ENCODE peak calls at places on chromosomes 13 and 19, in four cellular contexts. One of them, this sample, is unnamed.

GRCh38 chr19:3785464-3785937 is 680 bp downstream of the MATK start:
- DNase-seq in A549: no peak
- DNase-seq in H1: no peak
- DNase-seq in K562: peak; percentile 65
- DNase-seq in this sample: no peak

GRCh38 chr13:112747256-112747655 is 57.4 kb downstream of the ATP11A start:
- DNase-seq in A549: no peak
- DNase-seq in H1: no peak
- DNase-seq in K562: no peak
- DNase-seq in this sample: no peak

GRCh38 chr19:9531933-9532332 is 6.5 kb downstream of the ZNF426 start:
- DNase-seq in A549: no peak
- DNase-seq in H1: no peak
- DNase-seq in K562: no peak
- DNase-seq in this sample: peak; percentile 9

GRCh38 chr13:78420814-78421213 is 182.5 kb downstream of the POU4F1 start:
- DNase-seq in A549: no peak
- DNase-seq in H1: no peak
- DNase-seq in K562: no peak
- DNase-seq in this sample: no peak

GRCh38 chr19:43560687-43561086 is 14.6 kb downstream of the XRCC1 start:
- DNase-seq in A549: peak; percentile 62
- DNase-seq in H1: no peak
- DNase-seq in K562: peak; percentile 61
- DNase-seq in this sample: peak; percentile 19

GRCh38 chr13:39468306-39468705 is 134.7 kb downstream of the LHFPL6 start:
- DNase-seq in A549: no peak
- DNase-seq in H1: no peak
- DNase-seq in K562: no peak
- DNase-seq in this sample: no peak

GRCh38 chr13:109436841-109437240 is 349.5 kb downstream of the IRS2 start:
- DNase-seq in A549: no peak
- DNase-seq in H1: no peak
- DNase-seq in K562: no peak
- DNase-seq in this sample: no peak

GRCh38 chr13:21734961-21735360 is 64.1 kb downstream of the FGF9 start:
- DNase-seq in A549: no peak
- DNase-seq in H1: no peak
- DNase-seq in K562: no peak
- DNase-seq in this sample: no peak

GRCh38 chr13:114099191-114099590 is 33.2 kb downstream of the RASA3 start:
- DNase-seq in A549: peak; percentile 68
- DNase-seq in H1: no peak
- DNase-seq in K562: peak; percentile 64
- DNase-seq in this sample: peak; percentile 13

GRCh38 chr19:38392707-38393308 is 4.3 kb downstream of the SPRED3 start:
- DNase-seq in A549: peak; percentile 66
- DNase-seq in H1: no peak
- DNase-seq in K562: peak; percentile 85
- DNase-seq in this sample: peak; percentile 58

GRCh38 chr13:33261426-33262068 is 24.0 kb downstream of the STARD13 start:
- DNase-seq in A549: no peak
- DNase-seq in H1: no peak
- DNase-seq in K562: no peak
- DNase-seq in this sample: peak; percentile 83

GRCh38 chr13:73715114-73715909 is 418.9 kb downstream of the KLF12 start:
- DNase-seq in A549: no peak
- DNase-seq in H1: no peak
- DNase-seq in K562: no peak
- DNase-seq in this sample: no peak

GRCh38 chr19:6556480-6556879 is 25.7 kb downstream of the TNFSF9 start:
- DNase-seq in A549: no peak
- DNase-seq in H1: no peak
- DNase-seq in K562: no peak
- DNase-seq in this sample: no peak

GRCh38 chr19:31140717-31141116 is 208.5 kb downstream of the TSHZ3 start:
- DNase-seq in A549: no peak
- DNase-seq in H1: no peak
- DNase-seq in K562: no peak
- DNase-seq in this sample: no peak

GRCh38 chr19:14407889-14408640 is 11.1 kb downstream of the DDX39A start:
- DNase-seq in A549: no peak
- DNase-seq in H1: no peak
- DNase-seq in K562: no peak
- DNase-seq in this sample: peak; percentile 13

GRCh38 chr19:4390017-4390861 is 10.1 kb downstream of the SH3GL1 start:
- DNase-seq in A549: no peak
- DNase-seq in H1: no peak
- DNase-seq in K562: no peak
- DNase-seq in this sample: no peak

GRCh38 chr13:88919970-88920628 is 1248.9 kb downstream of the SLITRK5 start:
- DNase-seq in A549: no peak
- DNase-seq in H1: no peak
- DNase-seq in K562: no peak
- DNase-seq in this sample: no peak

GRCh38 chr19:14410775-14411134 is 8.4 kb downstream of the DDX39A start:
- DNase-seq in A549: no peak
- DNase-seq in H1: no peak
- DNase-seq in K562: no peak
- DNase-seq in this sample: no peak

GRCh38 chr13:87999141-87999765 is 328.1 kb downstream of the SLITRK5 start:
- DNase-seq in A549: no peak
- DNase-seq in H1: no peak
- DNase-seq in K562: no peak
- DNase-seq in this sample: no peak

GRCh38 chr13:114203536-114203935 is 24.5 kb downstream of the CFAP97D2 start:
- DNase-seq in A549: no peak
- DNase-seq in H1: no peak
- DNase-seq in K562: no peak
- DNase-seq in this sample: no peak

GRCh38 chr13:87677334-87678234 is 6.4 kb downstream of the SLITRK5 start:
- DNase-seq in A549: no peak
- DNase-seq in H1: peak; percentile 73
- DNase-seq in K562: no peak
- DNase-seq in this sample: peak; percentile 1

GRCh38 chr19:57788114-57788692 is 18.7 kb downstream of the ZNF586 start:
- DNase-seq in A549: no peak
- DNase-seq in H1: no peak
- DNase-seq in K562: no peak
- DNase-seq in this sample: no peak

GRCh38 chr19:30224689-30225606 is 147.2 kb upstream of the ZNF536 start:
- DNase-seq in A549: peak; percentile 47
- DNase-seq in H1: no peak
- DNase-seq in K562: no peak
- DNase-seq in this sample: no peak

GRCh38 chr13:19862511-19863313 is 737 bp downstream of the ZMYM5 start:
- DNase-seq in A549: no peak
- DNase-seq in H1: peak; percentile 63
- DNase-seq in K562: peak; percentile 24
- DNase-seq in this sample: no peak

GRCh38 chr19:38850976-38851621 is 1.3 kb upstream of the HNRNPL start:
- DNase-seq in A549: no peak
- DNase-seq in H1: peak; percentile 69
- DNase-seq in K562: peak; percentile 80
- DNase-seq in this sample: no peak

GRCh38 chr13:94550030-94550738 is 45.8 kb downstream of the TGDS start:
- DNase-seq in A549: peak; percentile 62
- DNase-seq in H1: no peak
- DNase-seq in K562: peak; percentile 29
- DNase-seq in this sample: peak; percentile 21

GRCh38 chr19:11421607-11422098 is 2.5 kb upstream of the RGL3 start:
- DNase-seq in A549: no peak
- DNase-seq in H1: peak; percentile 100
- DNase-seq in K562: peak; percentile 59
- DNase-seq in this sample: no peak

GRCh38 chr19:13887039-13887438 is 10.1 kb downstream of the NANOS3 start:
- DNase-seq in A549: no peak
- DNase-seq in H1: no peak
- DNase-seq in K562: peak; percentile 29
- DNase-seq in this sample: no peak

GRCh38 chr13:33212396-33212795 is 73.2 kb downstream of the STARD13 start:
- DNase-seq in A549: no peak
- DNase-seq in H1: no peak
- DNase-seq in K562: no peak
- DNase-seq in this sample: no peak

GRCh38 chr19:57872450-57872849 is 16.4 kb downstream of the ZNF814 start:
- DNase-seq in A549: no peak
- DNase-seq in H1: no peak
- DNase-seq in K562: no peak
- DNase-seq in this sample: no peak

GRCh38 chr19:38656171-38656981 is 8.9 kb downstream of the ACTN4 start:
- DNase-seq in A549: no peak
- DNase-seq in H1: no peak
- DNase-seq in K562: no peak
- DNase-seq in this sample: peak; percentile 95

GRCh38 chr19:41206456-41206855 is 12.6 kb upstream of the AXL start:
- DNase-seq in A549: no peak
- DNase-seq in H1: no peak
- DNase-seq in K562: no peak
- DNase-seq in this sample: no peak
- TF ChIP-seq PHF8 in A549: no peak
- TF ChIP-seq PHF8 in H1: no peak
- TF ChIP-seq PHF8 in K562: no peak
- TF ChIP-seq PHF8 in this sample: no peak

DNA sequence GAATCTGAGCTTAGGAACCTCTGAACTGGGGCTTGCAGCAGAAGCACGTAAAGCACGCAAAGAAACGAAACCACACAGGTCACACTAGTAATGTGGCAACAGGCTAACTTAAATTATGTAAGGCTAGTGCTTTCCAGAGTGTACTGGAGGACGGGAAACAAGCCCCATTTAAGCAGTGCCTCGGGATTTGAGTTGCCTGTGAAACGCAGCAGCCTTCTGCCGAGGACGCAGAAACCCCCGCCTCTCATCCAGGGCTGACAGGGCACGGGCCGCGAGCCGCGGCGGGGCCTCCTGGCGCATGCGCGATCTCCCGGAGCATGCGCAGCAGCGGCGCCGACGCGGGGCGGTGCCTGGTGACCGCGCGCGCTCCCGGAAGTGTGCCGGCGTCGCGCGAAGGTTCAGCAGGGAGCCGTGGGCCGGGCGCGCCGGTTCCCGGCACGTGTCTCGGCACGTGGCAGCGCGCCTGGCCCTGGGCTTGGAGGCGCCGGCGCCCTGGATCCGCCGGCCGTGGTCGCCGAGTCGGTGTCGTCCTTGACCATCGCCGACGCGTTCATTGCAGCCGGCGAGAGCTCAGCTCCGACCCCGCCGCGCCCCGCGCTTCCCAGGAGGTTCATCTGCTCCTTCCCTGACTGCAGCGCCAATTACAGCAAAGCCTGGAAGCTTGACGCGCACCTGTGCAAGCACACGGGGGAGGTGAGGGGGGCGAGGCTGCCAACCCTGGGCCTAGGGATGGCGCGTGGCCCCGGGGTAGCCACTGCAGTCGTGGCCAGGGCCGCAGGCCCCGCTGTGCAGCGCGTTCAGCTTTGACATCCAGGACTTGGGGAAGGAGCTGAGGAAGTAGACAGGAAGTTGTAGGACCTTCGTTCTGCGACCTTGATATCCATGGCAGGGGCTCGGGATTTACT is at the start of gene GTF3A:
- DNase-seq in A549: peak; percentile 80
- DNase-seq in H1: peak; percentile 87
- DNase-seq in K562: peak; percentile 87
- DNase-seq in this sample: peak; percentile 59
- TF ChIP-seq PHF8 in A549: peak; percentile 53
- TF ChIP-seq PHF8 in H1: peak; percentile 65
- TF ChIP-seq PHF8 in K562: peak; percentile 81
- TF ChIP-seq PHF8 in this sample: peak; percentile 76

GRCh38 chr19:35436477-35437141 is 11.4 kb upstream of the FFAR2 start:
- DNase-seq in A549: no peak
- DNase-seq in H1: no peak
- DNase-seq in K562: peak; percentile 34
- DNase-seq in this sample: no peak
- TF ChIP-seq PHF8 in A549: no peak
- TF ChIP-seq PHF8 in H1: no peak
- TF ChIP-seq PHF8 in K562: no peak
- TF ChIP-seq PHF8 in this sample: no peak

GRCh38 chr13:26074706-26075105 is 22.9 kb upstream of the SHISA2 start:
- DNase-seq in A549: no peak
- DNase-seq in H1: no peak
- DNase-seq in K562: no peak
- DNase-seq in this sample: peak; percentile 50
- TF ChIP-seq PHF8 in A549: no peak
- TF ChIP-seq PHF8 in H1: no peak
- TF ChIP-seq PHF8 in K562: no peak
- TF ChIP-seq PHF8 in this sample: no peak

GRCh38 chr13:24668955-24669354 is 11.3 kb upstream of the ATP12A start:
- DNase-seq in A549: no peak
- DNase-seq in H1: no peak
- DNase-seq in K562: no peak
- DNase-seq in this sample: no peak
- TF ChIP-seq PHF8 in A549: no peak
- TF ChIP-seq PHF8 in H1: no peak
- TF ChIP-seq PHF8 in K562: no peak
- TF ChIP-seq PHF8 in this sample: no peak

GRCh38 chr19:8220481-8220880 is 11.3 kb downstream of the CERS4 start:
- DNase-seq in A549: no peak
- DNase-seq in H1: no peak
- DNase-seq in K562: no peak
- DNase-seq in this sample: no peak
- TF ChIP-seq PHF8 in A549: no peak
- TF ChIP-seq PHF8 in H1: no peak
- TF ChIP-seq PHF8 in K562: no peak
- TF ChIP-seq PHF8 in this sample: no peak

GRCh38 chr13:43584711-43585110 is 202.1 kb downstream of the ENOX1 start:
- DNase-seq in A549: no peak
- DNase-seq in H1: no peak
- DNase-seq in K562: no peak
- DNase-seq in this sample: no peak
- TF ChIP-seq PHF8 in A549: no peak
- TF ChIP-seq PHF8 in H1: no peak
- TF ChIP-seq PHF8 in K562: no peak
- TF ChIP-seq PHF8 in this sample: no peak